ENCODE peak calls at places on chromosome 19, in eight cellular contexts. H is cardiac muscle cell; X is astrocyte; O is adrenal gland; G is left ventricle myocardium inferior; S is CD4-positive, alpha-beta T cell; T is A549; C is hepatocyte. E is an unnamed sample.

GRCh38 chr19:4115050-4115817 is 8.7 kb downstream of the MAP2K2 start:
- DNase-seq in H (peak; percentile 82), X (no peak), O (peak; percentile 84), G (peak; percentile 46), S (peak; percentile 67), T (no peak), C (no peak), E (no peak)

GRCh38 chr19:55315956-55316525 is 9.1 kb downstream of the TMEM150B start:
- DNase-seq in H (no peak), X (no peak), O (no peak), G (no peak), S (no peak), T (no peak), C (no peak), E (no peak)

GRCh38 chr19:28316464-28316863 is 896.5 kb downstream of the UQCRFS1 start:
- DNase-seq in H (no peak), X (no peak), O (no peak), G (no peak), S (no peak), T (no peak), C (no peak), E (no peak)

GRCh38 chr19:40225440-40226305 is 816 bp downstream of the CCNP start:
- DNase-seq in H (no peak), X (no peak), O (no peak), G (no peak), S (no peak), T (no peak), C (no peak), E (no peak)

GRCh38 chr19:56309511-56310185 is 5.0 kb downstream of the ZSCAN5A start:
- DNase-seq in H (peak; percentile 62), X (no peak), O (peak; percentile 39), G (peak; percentile 41), S (peak; percentile 45), T (peak; percentile 64), C (peak; percentile 69), E (no peak)

GRCh38 chr19:17687141-17687856 is 855 bp downstream of the UNC13A start:
- DNase-seq in H (no peak), X (no peak), O (no peak), G (no peak), S (no peak), T (peak; percentile 52), C (no peak), E (no peak)

GRCh38 chr19:46620267-46620666 is 4.6 kb downstream of the PTGIR start:
- DNase-seq in H (no peak), X (no peak), O (no peak), G (no peak), S (no peak), T (no peak), C (no peak), E (no peak)

GRCh38 chr19:44725684-44726083 is 22.8 kb upstream of the BCL3 start:
- DNase-seq in H (no peak), X (no peak), O (no peak), G (no peak), S (no peak), T (no peak), C (no peak), E (no peak)

GRCh38 chr19:45250832-45251451 is at the start of gene MARK4:
- DNase-seq in H (peak; percentile 77), X (no peak), O (peak; percentile 54), G (peak; percentile 52), S (peak; percentile 62), T (peak; percentile 36), C (peak; percentile 84), E (peak; percentile 62)

GRCh38 chr19:17645339-17645963 is 42.7 kb downstream of the UNC13A start:
- DNase-seq in H (no peak), X (no peak), O (no peak), G (no peak), S (no peak), T (no peak), C (no peak), E (no peak)

GRCh38 chr19:18577365-18577914 is 5.8 kb downstream of the UBA52 start:
- DNase-seq in H (no peak), X (no peak), O (no peak), G (no peak), S (no peak), T (no peak), C (no peak), E (no peak)

GRCh38 chr19:46958542-46958941 is 61.1 kb upstream of the NPAS1 start:
- DNase-seq in H (no peak), X (peak; percentile 39), O (no peak), G (no peak), S (no peak), T (no peak), C (no peak), E (no peak)

GRCh38 chr19:771332-771785 is 20.4 kb downstream of the MISP start:
- DNase-seq in H (peak; percentile 60), X (peak; percentile 22), O (no peak), G (no peak), S (no peak), T (peak; percentile 81), C (peak; percentile 47), E (no peak)

DNA sequence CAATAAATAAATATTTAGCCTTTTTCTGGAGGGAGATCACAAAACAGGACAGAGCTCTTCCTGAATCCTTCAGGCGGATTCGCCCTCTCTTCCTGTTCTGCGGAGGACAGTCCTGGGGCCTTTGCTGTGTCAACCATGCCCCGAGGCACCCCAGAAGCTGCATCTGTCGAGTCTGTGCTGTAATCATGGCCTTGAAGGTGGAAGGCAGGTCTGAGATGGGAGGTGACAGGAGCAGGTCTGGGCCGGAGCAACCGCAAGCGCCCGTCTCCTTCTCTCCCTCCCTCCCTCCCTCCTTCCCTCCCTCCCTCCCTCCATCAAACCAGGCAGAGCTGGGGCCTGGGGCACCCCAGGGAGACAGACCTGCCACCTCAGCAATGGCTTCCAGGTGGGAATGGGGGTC is 4.6 kb upstream of the FXYD3 start:
- DNase-seq in H (no peak), X (no peak), O (no peak), G (no peak), S (no peak), T (no peak), C (no peak), E (no peak)
- H3K27ac ChIP-seq in H (no peak overlapping the region), X (no peak overlapping the region), O (no peak overlapping the region), G (no peak overlapping the region), S (no peak overlapping the region), T (no peak overlapping the region), C (no peak overlapping the region), E (peak overlapping the region; percentile 73)

GRCh38 chr19:8827277-8827676 is 4.8 kb downstream of the ZNF558 start:
- DNase-seq in H (no peak), X (no peak), O (no peak), G (no peak), S (no peak), T (no peak), C (no peak), E (no peak)

GRCh38 chr19:8831832-8832131 is 322 bp downstream of the ZNF558 start:
- DNase-seq in H (no peak), X (no peak), O (no peak), G (no peak), S (no peak), T (no peak), C (no peak), E (no peak)

GRCh38 chr19:8832132-8833021 is at the start of the genes MBD3L1 and ZNF558:
- DNase-seq in H (no peak), X (peak; percentile 95), O (peak; percentile 99), G (peak; percentile 99), S (peak; percentile 99), T (peak; percentile 96), C (peak; percentile 98), E (peak; percentile 99)

GRCh38 chr19:8835446-8835845 is 3.3 kb downstream of the MBD3L1 start:
- DNase-seq in H (no peak), X (no peak), O (no peak), G (no peak), S (no peak), T (no peak), C (no peak), E (no peak)

DNA sequence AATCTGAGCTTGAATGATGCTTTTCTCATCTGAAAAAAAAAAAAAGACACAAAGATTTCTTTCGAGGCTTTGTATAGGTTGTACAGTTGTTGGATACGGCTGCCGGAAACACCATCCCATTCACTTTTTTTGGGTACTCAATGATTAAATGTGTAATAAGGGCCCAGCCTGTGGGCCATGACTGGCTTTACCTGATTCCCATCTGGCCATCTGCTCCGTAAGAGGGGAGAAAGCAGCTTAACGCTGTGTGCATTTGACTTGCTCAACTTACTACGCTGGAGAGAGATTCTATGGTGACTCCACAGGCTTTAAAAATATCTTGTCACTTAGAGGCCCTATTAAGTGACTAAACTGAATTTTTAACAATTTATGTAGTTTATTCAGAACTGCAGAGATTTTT is 731 bp downstream of the ZNF558 start:
- DNase-seq in H (no peak), X (no peak), O (no peak), G (no peak), S (no peak), T (no peak), C (no peak), E (no peak)
- H3K27ac ChIP-seq in H (no peak overlapping the region), X (no peak overlapping the region), O (no peak overlapping the region), G (peak overlapping the region; percentile 99), S (peak overlapping the region; percentile 92), T (peak overlapping the region; percentile 99), C (peak overlapping the region; percentile 99), E (peak overlapping the region; percentile 97)

DNA sequence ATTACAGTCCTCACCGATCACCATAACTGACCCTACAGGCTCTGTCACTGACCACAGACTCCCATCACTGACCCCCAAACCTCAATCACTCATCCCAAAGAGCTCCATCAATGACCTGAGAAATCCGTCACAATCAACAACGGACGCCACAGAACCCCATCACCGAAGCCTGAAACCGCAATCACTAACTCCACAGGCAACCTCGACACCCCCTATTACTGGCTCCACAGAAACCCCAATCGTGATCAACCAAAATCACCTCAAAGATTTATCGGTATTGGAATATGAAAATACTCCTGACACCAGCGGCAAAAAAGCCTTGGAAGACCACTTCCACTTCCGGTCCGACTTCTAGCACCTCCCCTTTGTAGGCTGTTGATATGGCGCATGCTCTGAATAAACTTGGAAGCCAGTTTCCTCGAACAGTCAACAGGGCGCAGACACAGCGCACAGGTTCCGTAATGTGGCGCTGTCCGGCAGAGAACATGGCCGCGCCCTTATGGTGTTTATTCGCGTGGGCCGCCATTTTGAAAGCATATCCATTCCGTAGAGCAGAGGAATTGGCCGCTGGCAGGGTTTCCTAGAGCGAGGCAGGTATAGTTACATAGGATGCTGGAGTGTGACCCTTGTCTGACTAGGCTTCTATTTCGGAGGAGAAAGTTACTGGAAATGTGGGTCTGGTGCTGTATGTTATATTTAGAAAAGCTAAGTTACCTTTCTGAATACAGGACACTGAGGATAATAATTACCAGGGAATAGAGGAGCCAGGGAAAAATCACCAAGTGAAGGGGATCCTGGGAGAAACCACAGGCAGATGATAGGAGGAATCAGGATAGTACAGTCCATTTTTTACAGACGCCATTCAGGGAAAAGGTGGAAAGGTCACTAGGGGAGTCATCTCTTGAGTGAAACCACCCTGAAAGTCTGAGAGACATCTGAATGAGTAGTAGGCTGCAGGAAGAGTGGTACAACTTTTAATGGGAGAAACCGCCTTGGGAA is at the start of gene ZNF585A:
- DNase-seq in H (peak; percentile 96), X (peak; percentile 97), O (peak; percentile 94), G (peak; percentile 89), S (peak; percentile 89), T (peak; percentile 100), C (peak; percentile 95), E (peak; percentile 83)
- H3K27ac ChIP-seq in H (no peak within 1 kb of the TSS), X (peak within 1 kb of the TSS; percentile 45), O (no peak within 1 kb of the TSS), G (peak within 1 kb of the TSS; percentile 86), S (peak within 1 kb of the TSS; percentile 63), T (peak within 1 kb of the TSS; percentile 40), C (peak within 1 kb of the TSS; percentile 32), E (peak within 1 kb of the TSS; percentile 71)

DNA sequence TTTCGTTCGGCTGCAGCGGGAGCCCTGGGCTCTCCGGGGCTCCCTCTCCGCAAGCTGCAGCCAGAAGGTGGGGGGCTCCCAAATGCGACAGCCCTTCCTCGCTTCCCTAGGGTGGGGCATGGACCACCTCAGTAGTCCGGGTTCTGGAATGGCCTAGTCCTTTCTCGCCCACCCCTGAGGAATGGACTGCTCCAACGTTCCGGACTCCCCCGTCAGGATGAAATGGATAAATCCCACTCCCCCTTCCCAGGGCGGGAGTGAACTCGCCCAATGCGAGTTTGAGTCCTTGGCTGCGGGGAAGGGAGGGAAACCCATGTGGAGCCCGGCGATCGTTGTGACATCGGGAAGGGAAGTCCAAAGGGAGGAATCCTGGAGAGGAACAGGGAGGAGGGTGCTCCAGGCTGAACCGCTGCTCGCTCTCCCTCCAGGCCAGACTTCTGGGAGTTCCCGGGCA is 5.5 kb downstream of the HRC start:
- DNase-seq in H (peak; percentile 82), X (peak; percentile 77), O (peak; percentile 83), G (peak; percentile 61), S (no peak), T (peak; percentile 91), C (peak; percentile 82), E (peak; percentile 61)
- H3K27ac ChIP-seq in H (peak overlapping the region; percentile 72), X (peak overlapping the region; percentile 43), O (peak overlapping the region; percentile 78), G (peak overlapping the region; percentile 95), S (no peak overlapping the region), T (peak overlapping the region; percentile 76), C (peak overlapping the region; percentile 82), E (peak overlapping the region; percentile 71)